ENCODE peak calls at places on chromosomes 2 and 18, in seven cellular contexts. One of them, this sample, is unnamed. For H3K27me3, the result is how much of the 10 kb centered on the place peaks cover.

GRCh38 chr2:61950571-61951315 is 45.3 kb downstream of the COMMD1 start:
- DNase-seq in adrenal gland: no peak
- DNase-seq in right atrium auricular region: no peak
- DNase-seq in CD4-positive, alpha-beta T cell: no peak
- DNase-seq in CD8-positive, alpha-beta memory T cell: no peak
- DNase-seq in esophagus squamous epithelium: no peak
- DNase-seq in neuronal stem cell: no peak
- DNase-seq in this sample: no peak

GRCh38 chr2:158060862-158061435 is 40.7 kb upstream of the UPP2 start:
- DNase-seq in neuronal stem cell: no peak
- DNase-seq in CD8-positive, alpha-beta memory T cell: no peak
- DNase-seq in CD4-positive, alpha-beta T cell: no peak
- DNase-seq in esophagus squamous epithelium: no peak
- DNase-seq in right atrium auricular region: no peak
- DNase-seq in adrenal gland: peak
- DNase-seq in this sample: no peak

GRCh38 chr2:85394976-85395375 is 15.2 kb downstream of the CAPG start:
- DNase-seq in adrenal gland: no peak
- DNase-seq in esophagus squamous epithelium: no peak
- DNase-seq in neuronal stem cell: no peak
- DNase-seq in right atrium auricular region: no peak
- DNase-seq in CD4-positive, alpha-beta T cell: no peak
- DNase-seq in CD8-positive, alpha-beta memory T cell: no peak
- DNase-seq in this sample: no peak

GRCh38 chr2:119393971-119394748 is 27.4 kb downstream of the DBI start:
- DNase-seq in esophagus squamous epithelium: no peak
- DNase-seq in adrenal gland: no peak
- DNase-seq in CD8-positive, alpha-beta memory T cell: no peak
- DNase-seq in CD4-positive, alpha-beta T cell: no peak
- DNase-seq in right atrium auricular region: no peak
- DNase-seq in neuronal stem cell: no peak
- DNase-seq in this sample: no peak

GRCh38 chr2:15527074-15527739 is 33.9 kb downstream of the NBAS start:
- DNase-seq in adrenal gland: no peak
- DNase-seq in CD8-positive, alpha-beta memory T cell: no peak
- DNase-seq in neuronal stem cell: no peak
- DNase-seq in right atrium auricular region: no peak
- DNase-seq in CD4-positive, alpha-beta T cell: no peak
- DNase-seq in esophagus squamous epithelium: no peak
- DNase-seq in this sample: no peak

GRCh38 chr2:26483957-26484565 is 6.1 kb upstream of the OTOF start:
- DNase-seq in CD4-positive, alpha-beta T cell: no peak
- DNase-seq in adrenal gland: peak
- DNase-seq in esophagus squamous epithelium: no peak
- DNase-seq in CD8-positive, alpha-beta memory T cell: no peak
- DNase-seq in neuronal stem cell: no peak
- DNase-seq in right atrium auricular region: no peak
- DNase-seq in this sample: no peak

GRCh38 chr2:236972491-236973379 is 113.0 kb upstream of the COPS8 start:
- DNase-seq in right atrium auricular region: peak
- DNase-seq in CD8-positive, alpha-beta memory T cell: no peak
- DNase-seq in CD4-positive, alpha-beta T cell: no peak
- DNase-seq in neuronal stem cell: no peak
- DNase-seq in esophagus squamous epithelium: no peak
- DNase-seq in adrenal gland: peak
- DNase-seq in this sample: peak

GRCh38 chr2:111982822-111983221 is 72.2 kb upstream of the TMEM87B start:
- DNase-seq in adrenal gland: no peak
- DNase-seq in esophagus squamous epithelium: no peak
- DNase-seq in CD4-positive, alpha-beta T cell: no peak
- DNase-seq in right atrium auricular region: no peak
- DNase-seq in CD8-positive, alpha-beta memory T cell: no peak
- DNase-seq in neuronal stem cell: no peak
- DNase-seq in this sample: no peak

GRCh38 chr2:203878060-203878459 is 10.5 kb downstream of the CTLA4 start:
- DNase-seq in esophagus squamous epithelium: no peak
- DNase-seq in right atrium auricular region: no peak
- DNase-seq in adrenal gland: no peak
- DNase-seq in CD8-positive, alpha-beta memory T cell: no peak
- DNase-seq in CD4-positive, alpha-beta T cell: no peak
- DNase-seq in neuronal stem cell: no peak
- DNase-seq in this sample: no peak

GRCh38 chr2:181307203-181307991 is 149.8 kb upstream of the ITGA4 start:
- DNase-seq in neuronal stem cell: no peak
- DNase-seq in esophagus squamous epithelium: no peak
- DNase-seq in right atrium auricular region: no peak
- DNase-seq in adrenal gland: no peak
- DNase-seq in CD4-positive, alpha-beta T cell: no peak
- DNase-seq in CD8-positive, alpha-beta memory T cell: no peak
- DNase-seq in this sample: no peak

GRCh38 chr2:154189963-154190362 is 318.2 kb downstream of the GALNT13 start:
- DNase-seq in CD8-positive, alpha-beta memory T cell: no peak
- DNase-seq in right atrium auricular region: no peak
- DNase-seq in neuronal stem cell: no peak
- DNase-seq in esophagus squamous epithelium: no peak
- DNase-seq in adrenal gland: no peak
- DNase-seq in CD4-positive, alpha-beta T cell: no peak
- DNase-seq in this sample: no peak

GRCh38 chr2:113200236-113200635 is 26.5 kb downstream of the PSD4 start:
- DNase-seq in right atrium auricular region: no peak
- DNase-seq in neuronal stem cell: no peak
- DNase-seq in CD4-positive, alpha-beta T cell: no peak
- DNase-seq in adrenal gland: no peak
- DNase-seq in CD8-positive, alpha-beta memory T cell: no peak
- DNase-seq in esophagus squamous epithelium: no peak
- DNase-seq in this sample: no peak

GRCh38 chr2:98771264-98771663 is 40.3 kb upstream of the MGAT4A start:
- DNase-seq in CD4-positive, alpha-beta T cell: no peak
- DNase-seq in esophagus squamous epithelium: no peak
- DNase-seq in adrenal gland: no peak
- DNase-seq in CD8-positive, alpha-beta memory T cell: no peak
- DNase-seq in right atrium auricular region: no peak
- DNase-seq in neuronal stem cell: no peak
- DNase-seq in this sample: no peak

GRCh38 chr18:76161983-76162382 is 333.1 kb downstream of the ZNF516 start:
- DNase-seq in adrenal gland: no peak
- DNase-seq in right atrium auricular region: no peak
- DNase-seq in CD8-positive, alpha-beta memory T cell: no peak
- DNase-seq in neuronal stem cell: no peak
- DNase-seq in esophagus squamous epithelium: no peak
- DNase-seq in CD4-positive, alpha-beta T cell: no peak
- DNase-seq in this sample: no peak

GRCh38 chr2:158486970-158487325 is 30.2 kb downstream of the PKP4 start:
- DNase-seq in neuronal stem cell: no peak
- DNase-seq in CD8-positive, alpha-beta memory T cell: no peak
- DNase-seq in adrenal gland: no peak
- DNase-seq in esophagus squamous epithelium: no peak
- DNase-seq in CD4-positive, alpha-beta T cell: no peak
- DNase-seq in right atrium auricular region: no peak
- DNase-seq in this sample: no peak

GRCh38 chr2:69372767-69373166 is 14.3 kb downstream of the GFPT1 start:
- DNase-seq in adrenal gland: no peak
- DNase-seq in right atrium auricular region: no peak
- DNase-seq in esophagus squamous epithelium: no peak
- DNase-seq in CD4-positive, alpha-beta T cell: no peak
- DNase-seq in neuronal stem cell: no peak
- DNase-seq in CD8-positive, alpha-beta memory T cell: no peak
- DNase-seq in this sample: no peak

GRCh38 chr2:174759381-174760064 is 4.7 kb downstream of the CHRNA1 start:
- DNase-seq in neuronal stem cell: no peak
- DNase-seq in CD4-positive, alpha-beta T cell: no peak
- DNase-seq in CD8-positive, alpha-beta memory T cell: no peak
- DNase-seq in esophagus squamous epithelium: no peak
- DNase-seq in right atrium auricular region: no peak
- DNase-seq in adrenal gland: no peak
- DNase-seq in this sample: no peak

GRCh38 chr2:174760845-174761473 is 3.3 kb downstream of the CHRNA1 start:
- DNase-seq in neuronal stem cell: no peak
- DNase-seq in adrenal gland: no peak
- DNase-seq in CD4-positive, alpha-beta T cell: no peak
- DNase-seq in esophagus squamous epithelium: no peak
- DNase-seq in right atrium auricular region: no peak
- DNase-seq in CD8-positive, alpha-beta memory T cell: no peak
- DNase-seq in this sample: no peak

GRCh38 chr2:174763793-174764179 is 486 bp downstream of the CHRNA1 start:
- DNase-seq in CD8-positive, alpha-beta memory T cell: no peak
- DNase-seq in neuronal stem cell: no peak
- DNase-seq in right atrium auricular region: no peak
- DNase-seq in CD4-positive, alpha-beta T cell: no peak
- DNase-seq in esophagus squamous epithelium: no peak
- DNase-seq in adrenal gland: no peak
- DNase-seq in this sample: no peak

GRCh38 chr2:174762464-174762863 is 1.8 kb downstream of the CHRNA1 start:
- DNase-seq in CD8-positive, alpha-beta memory T cell: no peak
- DNase-seq in adrenal gland: no peak
- DNase-seq in right atrium auricular region: no peak
- DNase-seq in neuronal stem cell: no peak
- DNase-seq in esophagus squamous epithelium: no peak
- DNase-seq in CD4-positive, alpha-beta T cell: no peak
- DNase-seq in this sample: no peak

GRCh38 chr2:174761837-174762236 is 2.4 kb downstream of the CHRNA1 start:
- DNase-seq in neuronal stem cell: no peak
- DNase-seq in CD4-positive, alpha-beta T cell: no peak
- DNase-seq in adrenal gland: no peak
- DNase-seq in CD8-positive, alpha-beta memory T cell: no peak
- DNase-seq in esophagus squamous epithelium: no peak
- DNase-seq in right atrium auricular region: no peak
- DNase-seq in this sample: no peak
- H3K27ac ChIP-seq in neuronal stem cell: no peak
- H3K27ac ChIP-seq in CD4-positive, alpha-beta T cell: no peak
- H3K27ac ChIP-seq in adrenal gland: no peak
- H3K27ac ChIP-seq in CD8-positive, alpha-beta memory T cell: no peak
- H3K27ac ChIP-seq in esophagus squamous epithelium: no peak
- H3K27ac ChIP-seq in right atrium auricular region: no peak
- H3K27ac ChIP-seq in this sample: no peak

GRCh38 chr2:44951714-44952113 is 10.2 kb downstream of the SIX3 start:
- DNase-seq in CD4-positive, alpha-beta T cell: no peak
- DNase-seq in adrenal gland: no peak
- DNase-seq in CD8-positive, alpha-beta memory T cell: no peak
- DNase-seq in esophagus squamous epithelium: no peak
- DNase-seq in right atrium auricular region: no peak
- DNase-seq in neuronal stem cell: no peak
- DNase-seq in this sample: no peak

GRCh38 chr2:44952143-44952805 is 10.8 kb downstream of the SIX3 start:
- DNase-seq in neuronal stem cell: peak
- DNase-seq in right atrium auricular region: no peak
- DNase-seq in esophagus squamous epithelium: no peak
- DNase-seq in CD8-positive, alpha-beta memory T cell: no peak
- DNase-seq in adrenal gland: peak
- DNase-seq in CD4-positive, alpha-beta T cell: no peak
- DNase-seq in this sample: no peak

GRCh38 chr2:44953686-44953976 is 12.1 kb downstream of the SIX3 start:
- DNase-seq in neuronal stem cell: no peak
- DNase-seq in esophagus squamous epithelium: no peak
- DNase-seq in right atrium auricular region: no peak
- DNase-seq in adrenal gland: no peak
- DNase-seq in CD8-positive, alpha-beta memory T cell: no peak
- DNase-seq in CD4-positive, alpha-beta T cell: no peak
- DNase-seq in this sample: no peak

GRCh38 chr2:44954306-44954901 is 12.9 kb downstream of the SIX3 start:
- DNase-seq in CD8-positive, alpha-beta memory T cell: no peak
- DNase-seq in esophagus squamous epithelium: no peak
- DNase-seq in right atrium auricular region: no peak
- DNase-seq in neuronal stem cell: no peak
- DNase-seq in adrenal gland: no peak
- DNase-seq in CD4-positive, alpha-beta T cell: no peak
- DNase-seq in this sample: no peak

DNA sequence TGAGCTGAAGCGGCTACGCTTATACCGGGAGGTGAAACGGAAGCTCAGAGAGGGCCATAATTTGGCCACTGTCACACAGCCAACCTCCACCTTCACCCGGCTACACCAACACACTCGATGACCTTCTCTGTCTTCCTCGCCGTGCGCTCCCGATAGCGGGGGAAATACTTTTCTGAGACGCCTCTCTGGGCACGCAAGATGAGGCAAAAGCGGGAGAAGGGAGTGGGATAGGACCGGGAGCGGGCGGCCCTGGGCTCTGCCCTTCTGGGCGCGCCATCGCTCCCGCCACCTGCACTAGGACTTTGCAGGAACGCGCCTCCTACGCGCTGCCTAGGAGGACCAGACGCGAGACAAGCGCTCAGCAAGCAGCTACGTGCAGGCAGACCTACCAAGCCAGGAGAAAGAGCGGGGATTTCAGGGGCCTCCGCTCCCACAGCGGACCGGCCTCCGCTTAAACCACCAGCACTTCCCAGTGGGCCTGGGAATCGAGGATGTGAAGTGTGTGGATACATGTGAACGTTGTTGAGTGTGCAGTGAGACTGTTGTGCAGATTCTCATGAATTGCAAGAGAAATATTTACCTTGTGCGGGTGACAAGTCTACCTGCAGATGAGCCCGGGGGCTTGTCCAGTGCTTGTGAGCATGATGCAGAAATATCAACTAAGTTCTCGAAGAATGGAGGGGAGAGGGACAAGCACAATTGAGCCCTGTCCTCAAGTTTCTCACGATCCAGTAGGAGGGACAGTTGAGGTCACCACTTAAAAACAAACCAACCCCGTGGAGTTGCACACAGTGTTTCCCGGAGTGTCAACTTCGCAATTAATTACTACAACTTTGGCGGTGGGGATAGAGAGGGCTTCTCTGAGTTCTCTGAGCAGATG is 11.5 kb downstream of the SIX3 start:
- DNase-seq in CD8-positive, alpha-beta memory T cell: no peak
- DNase-seq in esophagus squamous epithelium: no peak
- DNase-seq in neuronal stem cell: no peak
- DNase-seq in CD4-positive, alpha-beta T cell: no peak
- DNase-seq in adrenal gland: no peak
- DNase-seq in right atrium auricular region: no peak
- DNase-seq in this sample: no peak
- H3K27me3 ChIP-seq in CD8-positive, alpha-beta memory T cell: under half
- H3K27me3 ChIP-seq in esophagus squamous epithelium: under half
- H3K27me3 ChIP-seq in neuronal stem cell: under half
- H3K27me3 ChIP-seq in CD4-positive, alpha-beta T cell: half or more
- H3K27me3 ChIP-seq in adrenal gland: half or more
- H3K27me3 ChIP-seq in right atrium auricular region: under half
- H3K27me3 ChIP-seq in this sample: under half

GRCh38 chr2:227406177-227407031 is 18.7 kb upstream of the SCYGR1 start:
- DNase-seq in right atrium auricular region: peak
- DNase-seq in CD4-positive, alpha-beta T cell: no peak
- DNase-seq in esophagus squamous epithelium: no peak
- DNase-seq in adrenal gland: peak
- DNase-seq in neuronal stem cell: peak
- DNase-seq in CD8-positive, alpha-beta memory T cell: no peak
- DNase-seq in this sample: peak
- H3K27ac ChIP-seq in right atrium auricular region: peak
- H3K27ac ChIP-seq in CD4-positive, alpha-beta T cell: no peak
- H3K27ac ChIP-seq in esophagus squamous epithelium: peak
- H3K27ac ChIP-seq in adrenal gland: peak
- H3K27ac ChIP-seq in neuronal stem cell: no peak
- H3K27ac ChIP-seq in CD8-positive, alpha-beta memory T cell: no peak
- H3K27ac ChIP-seq in this sample: peak

DNA sequence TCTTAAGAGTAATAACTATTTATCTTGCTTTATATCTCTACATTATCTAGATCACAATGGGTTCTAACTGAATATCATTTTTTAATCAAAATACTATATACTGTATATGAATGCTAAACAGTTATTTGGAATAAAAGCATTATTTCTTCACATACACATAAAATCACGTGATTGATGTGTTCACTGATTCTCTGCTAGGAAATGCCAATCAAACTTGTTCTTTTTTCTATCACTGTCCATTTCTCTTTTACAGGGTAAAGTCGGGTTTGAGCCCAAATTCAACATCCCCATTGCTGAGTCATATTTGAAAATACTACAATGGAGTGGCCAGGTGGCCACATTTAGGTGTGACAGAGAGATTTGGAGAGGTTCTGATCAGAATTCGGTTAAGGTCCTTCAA is 1114.0 kb upstream of the PIK3C3 start:
- DNase-seq in esophagus squamous epithelium: no peak
- DNase-seq in CD4-positive, alpha-beta T cell: no peak
- DNase-seq in right atrium auricular region: no peak
- DNase-seq in neuronal stem cell: no peak
- DNase-seq in CD8-positive, alpha-beta memory T cell: no peak
- DNase-seq in adrenal gland: no peak
- DNase-seq in this sample: no peak
- H3K27me3 ChIP-seq in esophagus squamous epithelium: under half
- H3K27me3 ChIP-seq in CD4-positive, alpha-beta T cell: under half
- H3K27me3 ChIP-seq in right atrium auricular region: under half
- H3K27me3 ChIP-seq in neuronal stem cell: under half
- H3K27me3 ChIP-seq in CD8-positive, alpha-beta memory T cell: under half
- H3K27me3 ChIP-seq in adrenal gland: under half
- H3K27me3 ChIP-seq in this sample: under half

This sample was measured in sigmoid colon.